ENCODE peak calls at places on chromosomes 6 and 20, in seven cellular contexts. One of them, this sample, is unnamed.

GRCh38 chr6:37188962-37189510 is 19.1 kb downstream of the PIM1 start:
- DNase-seq in HCT116: no peak
- DNase-seq in PC-3: no peak
- DNase-seq in hepatocyte: no peak
- DNase-seq in SK-N-SH: no peak
- DNase-seq in OCI-LY7: no peak
- DNase-seq in neural progenitor cell: no peak
- DNase-seq in this sample: no peak

GRCh38 chr20:2814587-2815051 is at the start of gene C20orf141:
- DNase-seq in PC-3: peak
- DNase-seq in HCT116: no peak
- DNase-seq in hepatocyte: peak
- DNase-seq in neural progenitor cell: no peak
- DNase-seq in SK-N-SH: peak
- DNase-seq in OCI-LY7: no peak
- DNase-seq in this sample: no peak

GRCh38 chr6:29014729-29015608 is 9.9 kb upstream of the ZNF311 start:
- DNase-seq in HCT116: no peak
- DNase-seq in SK-N-SH: no peak
- DNase-seq in OCI-LY7: no peak
- DNase-seq in PC-3: no peak
- DNase-seq in neural progenitor cell: no peak
- DNase-seq in hepatocyte: no peak
- DNase-seq in this sample: no peak

GRCh38 chr6:144104898-144105487 is 9.6 kb upstream of the SF3B5 start:
- DNase-seq in PC-3: peak
- DNase-seq in hepatocyte: peak
- DNase-seq in OCI-LY7: peak
- DNase-seq in HCT116: peak
- DNase-seq in SK-N-SH: peak
- DNase-seq in neural progenitor cell: peak
- DNase-seq in this sample: peak

GRCh38 chr20:47727170-47727880 is 58.0 kb downstream of the SULF2 start:
- DNase-seq in HCT116: no peak
- DNase-seq in SK-N-SH: no peak
- DNase-seq in neural progenitor cell: no peak
- DNase-seq in PC-3: no peak
- DNase-seq in hepatocyte: no peak
- DNase-seq in OCI-LY7: peak
- DNase-seq in this sample: peak

GRCh38 chr6:140897804-140898573 is 1234.7 kb upstream of the GJE1 start:
- DNase-seq in HCT116: peak
- DNase-seq in hepatocyte: no peak
- DNase-seq in SK-N-SH: no peak
- DNase-seq in neural progenitor cell: no peak
- DNase-seq in PC-3: no peak
- DNase-seq in OCI-LY7: no peak
- DNase-seq in this sample: peak

GRCh38 chr6:49515485-49516146 is 15.9 kb downstream of the GLYATL3 start:
- DNase-seq in OCI-LY7: no peak
- DNase-seq in hepatocyte: no peak
- DNase-seq in PC-3: peak
- DNase-seq in HCT116: no peak
- DNase-seq in neural progenitor cell: no peak
- DNase-seq in SK-N-SH: no peak
- DNase-seq in this sample: no peak

GRCh38 chr20:50959543-50960126 is 1.0 kb downstream of the MOCS3 start:
- DNase-seq in hepatocyte: no peak
- DNase-seq in PC-3: peak
- DNase-seq in SK-N-SH: no peak
- DNase-seq in HCT116: no peak
- DNase-seq in neural progenitor cell: no peak
- DNase-seq in OCI-LY7: no peak
- DNase-seq in this sample: no peak

GRCh38 chr6:31366693-31367470 is 9.9 kb upstream of the HLA-B start:
- DNase-seq in OCI-LY7: peak
- DNase-seq in SK-N-SH: peak
- DNase-seq in hepatocyte: peak
- DNase-seq in PC-3: peak
- DNase-seq in HCT116: peak
- DNase-seq in neural progenitor cell: peak
- DNase-seq in this sample: peak

GRCh38 chr6:36697481-36697903 is at the start of gene RAB44:
- DNase-seq in neural progenitor cell: no peak
- DNase-seq in hepatocyte: no peak
- DNase-seq in PC-3: no peak
- DNase-seq in OCI-LY7: no peak
- DNase-seq in HCT116: no peak
- DNase-seq in SK-N-SH: no peak
- DNase-seq in this sample: no peak

GRCh38 chr6:74734901-74735300 is 471.0 kb downstream of the COL12A1 start:
- DNase-seq in HCT116: no peak
- DNase-seq in OCI-LY7: no peak
- DNase-seq in neural progenitor cell: no peak
- DNase-seq in SK-N-SH: no peak
- DNase-seq in PC-3: no peak
- DNase-seq in hepatocyte: no peak
- DNase-seq in this sample: no peak

GRCh38 chr6:16432075-16433032 is 194.0 kb downstream of the GMPR start:
- DNase-seq in PC-3: peak
- DNase-seq in OCI-LY7: no peak
- DNase-seq in neural progenitor cell: no peak
- DNase-seq in hepatocyte: no peak
- DNase-seq in SK-N-SH: no peak
- DNase-seq in HCT116: no peak
- DNase-seq in this sample: no peak
- TF ChIP-seq EZH2phosphoT487 in PC-3: no peak
- TF ChIP-seq EZH2phosphoT487 in OCI-LY7: no peak
- TF ChIP-seq EZH2phosphoT487 in neural progenitor cell: no peak
- TF ChIP-seq EZH2phosphoT487 in hepatocyte: no peak
- TF ChIP-seq EZH2phosphoT487 in SK-N-SH: no peak
- TF ChIP-seq EZH2phosphoT487 in HCT116: no peak
- TF ChIP-seq EZH2phosphoT487 in this sample: no peak

DNA sequence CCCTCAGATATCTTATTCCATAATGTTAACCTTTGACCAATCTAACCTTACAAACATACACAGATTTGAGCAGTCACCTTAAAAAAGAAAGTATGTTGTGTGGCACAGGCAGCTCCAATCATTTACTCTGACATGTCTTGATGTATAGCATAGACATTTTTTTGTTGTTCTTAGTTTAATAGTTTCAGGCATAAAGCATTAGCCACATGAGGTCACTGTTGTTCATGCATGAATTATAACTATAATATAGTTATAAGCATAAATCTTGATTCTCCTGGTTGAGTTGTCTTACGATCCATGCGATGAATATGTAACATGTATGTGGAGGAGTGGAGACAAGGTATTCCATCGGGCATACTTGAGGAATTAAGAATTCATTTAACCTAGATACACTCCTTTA is 26.1 kb upstream of the NKAIN2 start:
- DNase-seq in hepatocyte: no peak
- DNase-seq in OCI-LY7: no peak
- DNase-seq in PC-3: peak
- DNase-seq in SK-N-SH: no peak
- DNase-seq in neural progenitor cell: no peak
- DNase-seq in HCT116: no peak
- DNase-seq in this sample: peak
- TF ChIP-seq CTCF in hepatocyte: peak
- TF ChIP-seq CTCF in OCI-LY7: peak
- TF ChIP-seq CTCF in PC-3: peak
- TF ChIP-seq CTCF in SK-N-SH: peak
- TF ChIP-seq CTCF in neural progenitor cell: no peak
- TF ChIP-seq CTCF in HCT116: peak
- TF ChIP-seq CTCF in this sample: peak

DNA sequence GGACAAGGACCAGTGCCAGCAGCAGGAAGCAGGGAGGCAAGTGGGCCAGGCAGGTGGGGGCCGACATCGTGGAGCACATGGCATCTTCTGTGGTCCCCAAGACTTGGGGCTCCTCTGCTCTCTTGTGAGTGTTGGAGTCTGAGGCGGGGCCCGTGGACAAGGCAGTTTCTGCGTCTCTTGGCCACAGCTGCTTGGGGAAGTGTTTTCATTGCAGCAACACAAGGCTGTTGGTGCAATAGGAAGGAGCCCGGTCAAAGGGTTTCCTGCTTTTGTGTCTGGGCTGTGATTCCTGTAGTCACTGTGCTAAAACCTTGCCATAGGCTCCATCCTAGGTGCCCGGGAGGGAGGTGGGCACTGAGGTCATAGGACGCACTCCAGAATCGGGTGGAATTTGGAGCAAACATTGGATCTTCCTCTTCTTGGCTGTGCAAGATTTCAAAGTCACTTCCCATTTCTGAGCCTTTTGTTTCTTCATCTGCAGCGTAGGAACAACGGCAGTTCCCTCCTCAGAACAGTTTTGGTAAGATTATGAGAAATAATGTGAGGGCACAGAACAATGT is at the start of gene SIRPB2:
- DNase-seq in neural progenitor cell: no peak
- DNase-seq in PC-3: no peak
- DNase-seq in hepatocyte: no peak
- DNase-seq in HCT116: no peak
- DNase-seq in SK-N-SH: no peak
- DNase-seq in OCI-LY7: no peak
- DNase-seq in this sample: no peak
- H3K27ac ChIP-seq in neural progenitor cell: no peak
- H3K27ac ChIP-seq in PC-3: peak
- H3K27ac ChIP-seq in hepatocyte: no peak
- H3K27ac ChIP-seq in HCT116: no peak
- H3K27ac ChIP-seq in SK-N-SH: no peak
- H3K27ac ChIP-seq in OCI-LY7: no peak
- H3K27ac ChIP-seq in this sample: no peak

GRCh38 chr6:18585032-18585573 is 198.0 kb downstream of the RNF144B start:
- DNase-seq in OCI-LY7: no peak
- DNase-seq in HCT116: peak
- DNase-seq in SK-N-SH: no peak
- DNase-seq in hepatocyte: peak
- DNase-seq in neural progenitor cell: no peak
- DNase-seq in PC-3: peak
- DNase-seq in this sample: no peak
- TF ChIP-seq EZH2phosphoT487 in OCI-LY7: no peak
- TF ChIP-seq EZH2phosphoT487 in HCT116: no peak
- TF ChIP-seq EZH2phosphoT487 in SK-N-SH: no peak
- TF ChIP-seq EZH2phosphoT487 in hepatocyte: no peak
- TF ChIP-seq EZH2phosphoT487 in neural progenitor cell: no peak
- TF ChIP-seq EZH2phosphoT487 in PC-3: no peak
- TF ChIP-seq EZH2phosphoT487 in this sample: no peak

This sample was measured in MM.1S.